ENCODE peak calls at places on chromosomes 13 and 19, in nine cellular contexts. J, U, Z, M, B, L, X, T and P are unnamed samples.

GRCh38 chr19:5951338-5951861 is 26.5 kb downstream of the RANBP3 start:
- DNase-seq in L (peak), J (no peak), X (no peak), M (no peak), B (no peak), Z (no peak), T (no peak), U (no peak), P (no peak)

GRCh38 chr13:75308222-75308621 is 173.7 kb downstream of the TBC1D4 start:
- DNase-seq in T (no peak), U (no peak), Z (no peak), M (no peak), L (no peak), X (no peak), J (no peak), B (no peak), P (no peak)

GRCh38 chr13:45402641-45403040 is 15.5 kb downstream of the SLC25A30 start:
- DNase-seq in U (no peak), T (no peak), Z (no peak), J (no peak), L (no peak), B (no peak), X (no peak), M (no peak), P (no peak)

GRCh38 chr13:41603917-41604316 is 146.6 kb downstream of the RGCC start:
- DNase-seq in Z (peak), J (no peak), T (no peak), U (no peak), M (no peak), X (no peak), L (no peak), B (no peak), P (peak)

GRCh38 chr19:9850235-9850959 is 15.3 kb downstream of the PIN1 start:
- DNase-seq in L (no peak), B (no peak), T (no peak), X (no peak), Z (no peak), U (no peak), M (no peak), J (no peak), P (no peak)

GRCh38 chr13:66358564-66358963 is 871.6 kb downstream of the PCDH9 start:
- DNase-seq in T (no peak), L (no peak), M (no peak), Z (no peak), J (no peak), B (no peak), X (no peak), U (no peak), P (no peak)

GRCh38 chr13:46934749-46935148 is 37.9 kb upstream of the HTR2A start:
- DNase-seq in J (no peak), X (no peak), T (no peak), M (no peak), U (no peak), L (no peak), B (no peak), Z (no peak), P (no peak)

GRCh38 chr13:24313449-24313848 is 4.1 kb downstream of the C1QTNF9 start:
- DNase-seq in T (no peak), J (no peak), M (no peak), Z (peak), B (no peak), L (no peak), U (no peak), X (no peak), P (peak)

GRCh38 chr13:59513686-59514085 is 650.0 kb downstream of the DIAPH3 start:
- DNase-seq in T (no peak), U (no peak), B (no peak), X (no peak), L (no peak), J (no peak), M (no peak), Z (no peak), P (no peak)

GRCh38 chr19:27736225-27736624 is 1476.7 kb downstream of the UQCRFS1 start:
- DNase-seq in M (no peak), T (no peak), X (no peak), B (no peak), U (no peak), L (no peak), Z (no peak), J (no peak), P (no peak)

GRCh38 chr19:30236006-30236405 is 136.2 kb upstream of the ZNF536 start:
- DNase-seq in T (no peak), J (no peak), U (no peak), Z (no peak), M (no peak), B (no peak), X (no peak), L (no peak), P (no peak)

GRCh38 chr13:79973533-79973963 is 367.4 kb downstream of the SPRY2 start:
- DNase-seq in L (peak), T (no peak), B (no peak), J (no peak), M (no peak), U (no peak), X (no peak), Z (no peak), P (no peak)

GRCh38 chr13:42883771-42884170 is 102.4 kb downstream of the FAM216B start:
- DNase-seq in T (peak), B (no peak), X (peak), J (no peak), L (peak), Z (peak), M (no peak), U (peak), P (peak)

GRCh38 chr13:110944121-110944967 is 29.5 kb upstream of the ANKRD10 start:
- DNase-seq in U (peak), T (peak), Z (peak), M (no peak), X (peak), B (no peak), L (peak), J (no peak), P (peak)

GRCh38 chr13:74325106-74325505 is 190.9 kb upstream of the KLF12 start:
- DNase-seq in U (peak), B (no peak), Z (peak), X (peak), L (no peak), M (no peak), T (peak), J (no peak), P (peak)

GRCh38 chr19:13795595-13796300 is 505 bp downstream of the ZSWIM4 start:
- DNase-seq in J (no peak), M (no peak), U (no peak), X (no peak), L (no peak), Z (peak), T (no peak), B (no peak), P (no peak)

GRCh38 chr13:113412440-113412839 is 40.8 kb downstream of the ADPRHL1 start:
- DNase-seq in X (no peak), J (no peak), T (no peak), U (no peak), Z (no peak), B (no peak), L (no peak), M (no peak), P (no peak)

GRCh38 chr13:38687246-38688229 is 661 bp downstream of the FREM2 start:
- DNase-seq in M (no peak), U (peak), B (no peak), T (no peak), L (no peak), J (peak), Z (no peak), X (no peak), P (no peak)

GRCh38 chr13:28204690-28205443 is 66.5 kb downstream of the PAN3 start:
- DNase-seq in X (no peak), L (no peak), Z (no peak), J (no peak), U (no peak), T (no peak), B (no peak), M (no peak), P (no peak)

GRCh38 chr19:3653865-3654513 is 27.4 kb upstream of the CACTIN start:
- DNase-seq in L (no peak), Z (no peak), U (no peak), X (no peak), T (no peak), J (no peak), M (no peak), B (no peak), P (no peak)

GRCh38 chr13:44872751-44873150 is 116.5 kb downstream of the NUFIP1 start:
- DNase-seq in U (no peak), L (no peak), X (peak), Z (no peak), M (no peak), T (no peak), J (no peak), B (no peak), P (no peak)